ENCODE peak calls at places on chromosome 16, in ten cellular contexts. P, N, I, L, R, O, G, K, U and M are unnamed samples.

GRCh38 chr16:73797115-73797514 is 499.5 kb upstream of the PSMD7 start:
- DNase-seq in P (no peak), N (no peak), I (no peak), L (no peak), R (no peak), O (no peak), G (no peak), K (no peak), U (no peak), M (no peak)

GRCh38 chr16:88652763-88653065 is 1.9 kb upstream of the CYBA start:
- DNase-seq in P (no peak), N (no peak), I (no peak), L (no peak), R (no peak), O (no peak), G (no peak), K (no peak), U (no peak), M (no peak)

GRCh38 chr16:6484931-6485330 is 847.7 kb upstream of the RBFOX1 start:
- DNase-seq in P (no peak), N (no peak), I (no peak), L (no peak), R (no peak), O (no peak), G (no peak), K (no peak), U (no peak), M (no peak)

GRCh38 chr16:55280622-55281021 is 43.4 kb upstream of the IRX6 start:
- DNase-seq in P (no peak), N (no peak), I (no peak), L (no peak), R (no peak), O (no peak), G (no peak), K (no peak), U (no peak), M (no peak)

GRCh38 chr16:70594569-70594968 is 51.8 kb upstream of the IL34 start:
- DNase-seq in P (no peak), N (peak; percentile 97), I (no peak), L (no peak), R (no peak), O (no peak), G (no peak), K (no peak), U (no peak), M (no peak)

GRCh38 chr16:67137605-67138004 is 13.2 kb downstream of the B3GNT9 start:
- DNase-seq in P (peak; percentile 56), N (no peak), I (no peak), L (no peak), R (peak; percentile 31), O (no peak), G (no peak), K (no peak), U (peak; percentile 34), M (no peak)

GRCh38 chr16:65772134-65772732 is 594.3 kb upstream of the CDH5 start:
- DNase-seq in P (no peak), N (no peak), I (no peak), L (no peak), R (no peak), O (no peak), G (no peak), K (no peak), U (no peak), M (no peak)

GRCh38 chr16:65061935-65062334 is 59.9 kb downstream of the CDH11 start:
- DNase-seq in P (no peak), N (no peak), I (no peak), L (no peak), R (peak; percentile 49), O (no peak), G (no peak), K (no peak), U (no peak), M (no peak)

GRCh38 chr16:71297252-71297651 is 8.1 kb upstream of the CMTR2 start:
- DNase-seq in P (peak; percentile 14), N (no peak), I (no peak), L (no peak), R (peak; percentile 1), O (no peak), G (no peak), K (no peak), U (no peak), M (no peak)

GRCh38 chr16:88727871-88728270 is 21.6 kb downstream of the CTU2 start:
- DNase-seq in P (no peak), N (no peak), I (no peak), L (no peak), R (no peak), O (no peak), G (no peak), K (no peak), U (no peak), M (no peak)

GRCh38 chr16:16007743-16008111 is 58.3 kb downstream of the ABCC1 start:
- DNase-seq in P (no peak), N (no peak), I (no peak), L (no peak), R (no peak), O (no peak), G (peak; percentile 43), K (peak; percentile 94), U (no peak), M (no peak)

GRCh38 chr16:56510544-56510943 is 9.3 kb downstream of the BBS2 start:
- DNase-seq in P (no peak), N (no peak), I (no peak), L (no peak), R (no peak), O (no peak), G (no peak), K (no peak), U (no peak), M (no peak)

GRCh38 chr16:57364143-57364542 is 5.6 kb downstream of the CCL22 start:
- DNase-seq in P (no peak), N (no peak), I (no peak), L (no peak), R (no peak), O (no peak), G (no peak), K (no peak), U (no peak), M (no peak)

GRCh38 chr16:19599968-19600716 is 44.6 kb downstream of the VPS35L start:
- DNase-seq in P (no peak), N (no peak), I (no peak), L (no peak), R (no peak), O (no peak), G (no peak), K (no peak), U (no peak), M (no peak)

GRCh38 chr16:65770752-65771151 is 595.7 kb upstream of the CDH5 start:
- DNase-seq in P (no peak), N (no peak), I (no peak), L (no peak), R (no peak), O (no peak), G (no peak), K (no peak), U (no peak), M (no peak)

GRCh38 chr16:46916980-46917379 is 32.8 kb downstream of the GPT2 start:
- DNase-seq in P (no peak), N (no peak), I (no peak), L (peak; percentile 38), R (peak; percentile 15), O (no peak), G (no peak), K (peak; percentile 37), U (no peak), M (no peak)

GRCh38 chr16:12547608-12547922 is 256.1 kb downstream of the CPPED1 start:
- DNase-seq in P (no peak), N (no peak), I (no peak), L (no peak), R (no peak), O (no peak), G (no peak), K (no peak), U (no peak), M (no peak)

GRCh38 chr16:54693864-54694263 is 236.8 kb upstream of the IRX5 start:
- DNase-seq in P (no peak), N (no peak), I (no peak), L (no peak), R (no peak), O (no peak), G (no peak), K (no peak), U (no peak), M (no peak)

GRCh38 chr16:83248735-83249469 is 558.9 kb upstream of the HSBP1 start:
- DNase-seq in P (peak; percentile 39), N (no peak), I (no peak), L (no peak), R (no peak), O (no peak), G (no peak), K (no peak), U (no peak), M (no peak)
- H3K4me3 ChIP-seq in P (no peak overlapping the region), N (no peak overlapping the region), I (no peak overlapping the region), L (no peak overlapping the region), R (no peak overlapping the region), O (no peak overlapping the region), G (no peak overlapping the region), K (no peak overlapping the region), U (no peak overlapping the region), M (no peak overlapping the region)

GRCh38 chr16:3879887-3880564 is 487 bp downstream of the CREBBP start:
- DNase-seq in P (peak; percentile 71), N (peak; percentile 69), I (no peak), L (peak; percentile 74), R (peak; percentile 52), O (peak; percentile 84), G (peak; percentile 76), K (peak; percentile 80), U (peak; percentile 92), M (peak; percentile 73)
- TF ChIP-seq CTCF in P (no peak), N (peak; percentile 19), I (peak; percentile 23), L (no peak), R (peak; percentile 49), O (no peak), G (no peak), K (no peak), U (peak; percentile 18), M (no peak)

GRCh38 chr16:77660311-77660710 is 62.0 kb upstream of the NUDT7 start:
- DNase-seq in P (peak; percentile 61), N (no peak), I (no peak), L (peak; percentile 24), R (peak; percentile 52), O (no peak), G (no peak), K (no peak), U (peak; percentile 73), M (peak; percentile 41)

GRCh38 chr16:77669057-77669456 is 53.3 kb upstream of the NUDT7 start:
- DNase-seq in P (no peak), N (no peak), I (no peak), L (no peak), R (no peak), O (no peak), G (no peak), K (no peak), U (no peak), M (no peak)

GRCh38 chr16:77662241-77662640 is 60.1 kb upstream of the NUDT7 start:
- DNase-seq in P (no peak), N (no peak), I (no peak), L (peak; percentile 81), R (no peak), O (no peak), G (no peak), K (no peak), U (no peak), M (no peak)

GRCh38 chr16:77663711-77664110 is 58.6 kb upstream of the NUDT7 start:
- DNase-seq in P (no peak), N (no peak), I (no peak), L (no peak), R (no peak), O (no peak), G (no peak), K (no peak), U (no peak), M (no peak)
- H3K4me3 ChIP-seq in P (no peak overlapping the region), N (no peak overlapping the region), I (no peak overlapping the region), L (no peak overlapping the region), R (no peak overlapping the region), O (no peak overlapping the region), G (no peak overlapping the region), K (no peak overlapping the region), U (no peak overlapping the region), M (no peak overlapping the region)

GRCh38 chr16:17375388-17376304 is 95.1 kb downstream of the XYLT1 start:
- DNase-seq in P (no peak), N (peak; percentile 47), I (no peak), L (peak; percentile 78), R (no peak), O (no peak), G (no peak), K (peak; percentile 40), U (peak; percentile 31), M (no peak)
- TF ChIP-seq CTCF in P (no peak), N (peak; percentile 16), I (peak; percentile 25), L (no peak), R (no peak), O (no peak), G (no peak), K (peak; percentile 44), U (no peak), M (no peak)